ENCODE peak calls at places on chromosomes 6 and 20, in six cellular contexts. One of them, this sample, is unnamed.

GRCh38 chr6:166381733-166382499 is 824 bp downstream of the MPC1 start:
- DNase-seq in stimulated activated CD8-positive, alpha-beta memory T cell treated with anti-CD3 and anti-CD28 coated beads, Interleukin-2, amount 100 ng/mL, for 1 hour: peak; percentile 36
- DNase-seq in AG10803: peak; percentile 35
- DNase-seq in fibroblast of gingiva: peak; percentile 28
- DNase-seq in NCI-H524: peak; percentile 65
- DNase-seq in cardiac fibroblast: peak; percentile 61
- DNase-seq in this sample: peak; percentile 71

GRCh38 chr6:98653171-98653570 is 181.2 kb upstream of the POU3F2 start:
- DNase-seq in cardiac fibroblast: no peak
- DNase-seq in AG10803: no peak
- DNase-seq in fibroblast of gingiva: no peak
- DNase-seq in NCI-H524: no peak
- DNase-seq in stimulated activated CD8-positive, alpha-beta memory T cell treated with anti-CD3 and anti-CD28 coated beads, Interleukin-2, amount 100 ng/mL, for 1 hour: no peak
- DNase-seq in this sample: no peak

GRCh38 chr6:148693882-148694484 is 52.8 kb upstream of the UST start:
- DNase-seq in stimulated activated CD8-positive, alpha-beta memory T cell treated with anti-CD3 and anti-CD28 coated beads, Interleukin-2, amount 100 ng/mL, for 1 hour: no peak
- DNase-seq in fibroblast of gingiva: no peak
- DNase-seq in NCI-H524: no peak
- DNase-seq in cardiac fibroblast: peak; percentile 22
- DNase-seq in AG10803: no peak
- DNase-seq in this sample: no peak

GRCh38 chr6:127832381-127832780 is 68.5 kb downstream of the THEMIS start:
- DNase-seq in AG10803: peak; percentile 27
- DNase-seq in stimulated activated CD8-positive, alpha-beta memory T cell treated with anti-CD3 and anti-CD28 coated beads, Interleukin-2, amount 100 ng/mL, for 1 hour: no peak
- DNase-seq in fibroblast of gingiva: peak; percentile 54
- DNase-seq in NCI-H524: no peak
- DNase-seq in cardiac fibroblast: no peak
- DNase-seq in this sample: peak; percentile 66

GRCh38 chr6:72048080-72048479 is 161.7 kb downstream of the RIMS1 start:
- DNase-seq in stimulated activated CD8-positive, alpha-beta memory T cell treated with anti-CD3 and anti-CD28 coated beads, Interleukin-2, amount 100 ng/mL, for 1 hour: no peak
- DNase-seq in fibroblast of gingiva: no peak
- DNase-seq in NCI-H524: no peak
- DNase-seq in cardiac fibroblast: no peak
- DNase-seq in AG10803: peak; percentile 74
- DNase-seq in this sample: peak; percentile 56

GRCh38 chr20:18272451-18272850 is 15.9 kb upstream of the ZNF133 start:
- DNase-seq in fibroblast of gingiva: peak; percentile 32
- DNase-seq in stimulated activated CD8-positive, alpha-beta memory T cell treated with anti-CD3 and anti-CD28 coated beads, Interleukin-2, amount 100 ng/mL, for 1 hour: no peak
- DNase-seq in NCI-H524: no peak
- DNase-seq in AG10803: peak; percentile 36
- DNase-seq in cardiac fibroblast: peak; percentile 46
- DNase-seq in this sample: peak; percentile 29

GRCh38 chr6:38604700-38605099 is 35.0 kb downstream of the BTBD9 start:
- DNase-seq in AG10803: peak; percentile 15
- DNase-seq in NCI-H524: no peak
- DNase-seq in stimulated activated CD8-positive, alpha-beta memory T cell treated with anti-CD3 and anti-CD28 coated beads, Interleukin-2, amount 100 ng/mL, for 1 hour: no peak
- DNase-seq in cardiac fibroblast: peak; percentile 38
- DNase-seq in fibroblast of gingiva: no peak
- DNase-seq in this sample: peak; percentile 13

GRCh38 chr6:33628401-33628964 is 7.4 kb downstream of the ITPR3 start:
- DNase-seq in AG10803: no peak
- DNase-seq in fibroblast of gingiva: no peak
- DNase-seq in NCI-H524: no peak
- DNase-seq in cardiac fibroblast: no peak
- DNase-seq in stimulated activated CD8-positive, alpha-beta memory T cell treated with anti-CD3 and anti-CD28 coated beads, Interleukin-2, amount 100 ng/mL, for 1 hour: no peak
- DNase-seq in this sample: no peak

GRCh38 chr6:118579786-118580185 is 31.7 kb downstream of the PLN start:
- DNase-seq in cardiac fibroblast: no peak
- DNase-seq in NCI-H524: no peak
- DNase-seq in stimulated activated CD8-positive, alpha-beta memory T cell treated with anti-CD3 and anti-CD28 coated beads, Interleukin-2, amount 100 ng/mL, for 1 hour: no peak
- DNase-seq in AG10803: no peak
- DNase-seq in fibroblast of gingiva: no peak
- DNase-seq in this sample: no peak